ENCODE peak calls at places on chromosome 16, in five cellular contexts. One of them, this sample, is unnamed.

GRCh38 chr16:56258508-56259424 is 67.5 kb downstream of the GNAO1 start:
- DNase-seq in cardiac muscle cell: peak
- DNase-seq in non-pigmented ciliary epithelial cell: no peak
- DNase-seq in IMR-90: no peak
- DNase-seq in T-cell: no peak
- DNase-seq in this sample: no peak

GRCh38 chr16:68247932-68248331 is 2.8 kb downstream of the PLA2G15 start:
- DNase-seq in non-pigmented ciliary epithelial cell: no peak
- DNase-seq in T-cell: no peak
- DNase-seq in IMR-90: no peak
- DNase-seq in cardiac muscle cell: no peak
- DNase-seq in this sample: no peak

GRCh38 chr16:69566437-69567030 is 768 bp downstream of the NFAT5 start:
- DNase-seq in IMR-90: peak
- DNase-seq in T-cell: no peak
- DNase-seq in non-pigmented ciliary epithelial cell: no peak
- DNase-seq in cardiac muscle cell: peak
- DNase-seq in this sample: peak

GRCh38 chr16:19338335-19338734 is 52.8 kb downstream of the CLEC19A start:
- DNase-seq in IMR-90: no peak
- DNase-seq in T-cell: no peak
- DNase-seq in non-pigmented ciliary epithelial cell: no peak
- DNase-seq in cardiac muscle cell: no peak
- DNase-seq in this sample: no peak

GRCh38 chr16:80671281-80671849 is 130.6 kb downstream of the DYNLRB2 start:
- DNase-seq in cardiac muscle cell: no peak
- DNase-seq in non-pigmented ciliary epithelial cell: no peak
- DNase-seq in T-cell: no peak
- DNase-seq in IMR-90: no peak
- DNase-seq in this sample: no peak

GRCh38 chr16:70796301-70796700 is 4.7 kb downstream of the VAC14 start:
- DNase-seq in T-cell: no peak
- DNase-seq in cardiac muscle cell: no peak
- DNase-seq in non-pigmented ciliary epithelial cell: no peak
- DNase-seq in IMR-90: no peak
- DNase-seq in this sample: no peak

GRCh38 chr16:70157105-70157476 is 16.5 kb upstream of the CLEC18C start:
- DNase-seq in IMR-90: no peak
- DNase-seq in T-cell: no peak
- DNase-seq in cardiac muscle cell: no peak
- DNase-seq in non-pigmented ciliary epithelial cell: no peak
- DNase-seq in this sample: no peak

GRCh38 chr16:11032000-11032921 is 87.9 kb downstream of the CLEC16A start:
- DNase-seq in T-cell: no peak
- DNase-seq in IMR-90: no peak
- DNase-seq in non-pigmented ciliary epithelial cell: no peak
- DNase-seq in cardiac muscle cell: no peak
- DNase-seq in this sample: no peak

This sample was measured in nephron progenitor cell.